ENCODE peak calls at places on chromosomes 11 and 22, in five cellular contexts. P is hippocampal formation, D is HFF-Myc, V is fibroblast of mammary gland, R is amygdala. J is an unnamed sample.

GRCh38 chr11:104546486-104546885 is 351.8 kb downstream of the CASP12 start:
- DNase-seq in P (no peak), D (no peak), V (no peak), R (no peak), J (no peak)

GRCh38 chr11:96185220-96185768 is 157.7 kb downstream of the MAML2 start:
- DNase-seq in P (no peak), D (no peak), V (no peak), R (no peak), J (no peak)

GRCh38 chr22:27218521-27218920 is 561.1 kb downstream of the MIAT start:
- DNase-seq in P (no peak), D (no peak), V (no peak), R (no peak), J (no peak)

GRCh38 chr11:130653838-130654601 is 205.6 kb downstream of the ADAMTS15 start:
- DNase-seq in P (no peak), D (no peak), V (no peak), R (no peak), J (no peak)

GRCh38 chr11:8871283-8871775 is 39.7 kb upstream of the AKIP1 start:
- DNase-seq in P (peak), D (peak), V (peak), R (peak), J (peak)

GRCh38 chr11:36149538-36150242 is 139.5 kb downstream of the COMMD9 start:
- DNase-seq in P (no peak), D (peak), V (peak), R (no peak), J (no peak)

GRCh38 chr11:133355095-133355494 is 177.2 kb downstream of the OPCML start:
- DNase-seq in P (no peak), D (no peak), V (no peak), R (no peak), J (no peak)

GRCh38 chr11:94860333-94860732 is 92.2 kb downstream of the AMOTL1 start:
- DNase-seq in P (no peak), D (no peak), V (no peak), R (no peak), J (no peak)

GRCh38 chr11:123170929-123171328 is 24.1 kb downstream of the CLMP start:
- DNase-seq in P (no peak), D (no peak), V (no peak), R (no peak), J (no peak)

J was measured in dorsolateral prefrontal cortex.